ENCODE peak calls at places on chromosomes 1 and 21, in nine cellular contexts. S is GM20000; X is amniotic stem cell; F is activated naive CD4-positive, alpha-beta T cell; K is GF-D8; R is NCI-H1436; H is T-cell; L is stimulated activated CD8-positive, alpha-beta memory T cell treated with anti-CD3 and anti-CD28 coated beads, Interleukin-15, amount 100 ng/mL, for 24 hours; O is neuronal stem cell. T is an unnamed sample.

GRCh38 chr1:47555841-47556616 is 118.2 kb downstream of the FOXD2 start:
- DNase-seq in S (no peak), X (no peak), F (no peak), K (no peak), R (no peak), H (no peak), L (no peak), O (no peak), T (peak)

GRCh38 chr1:7407980-7408770 is 362.9 kb upstream of the VAMP3 start:
- DNase-seq in S (no peak), X (no peak), F (no peak), K (no peak), R (no peak), H (peak), L (no peak), O (no peak), T (peak)

GRCh38 chr1:220734571-220735326 is 13.4 kb upstream of the MTARC2 start:
- DNase-seq in S (no peak), X (no peak), F (no peak), K (no peak), R (no peak), H (no peak), L (no peak), O (no peak), T (no peak)

GRCh38 chr1:235483090-235483489 is 21.2 kb downstream of the B3GALNT2 start:
- DNase-seq in S (no peak), X (no peak), F (no peak), K (no peak), R (no peak), H (no peak), L (no peak), O (no peak), T (no peak)

GRCh38 chr21:20882462-20883415 is 115.5 kb upstream of the NCAM2 start:
- DNase-seq in S (no peak), X (no peak), F (no peak), K (no peak), R (no peak), H (no peak), L (no peak), O (peak), T (no peak)

GRCh38 chr1:3312894-3313578 is 141.4 kb upstream of the ARHGEF16 start:
- DNase-seq in S (no peak), X (peak), F (no peak), K (no peak), R (no peak), H (no peak), L (peak), O (peak), T (peak)

GRCh38 chr1:5599541-5599940 is 392.7 kb downstream of the NPHP4 start:
- DNase-seq in S (no peak), X (no peak), F (no peak), K (no peak), R (no peak), H (no peak), L (no peak), O (no peak), T (no peak)

GRCh38 chr1:170520601-170521000 is 11.4 kb upstream of the GORAB start:
- DNase-seq in S (no peak), X (no peak), F (no peak), K (no peak), R (no peak), H (no peak), L (no peak), O (no peak), T (no peak)

GRCh38 chr21:32549861-32550260 is 35.5 kb downstream of the TCP10L start:
- DNase-seq in S (no peak), X (no peak), F (no peak), K (no peak), R (no peak), H (no peak), L (no peak), O (no peak), T (no peak)

GRCh38 chr1:111030590-111030989 is 66.9 kb upstream of the LRIF1 start:
- DNase-seq in S (peak), X (peak), F (peak), K (no peak), R (peak), H (no peak), L (no peak), O (peak), T (peak)